ENCODE peak calls at places on chromosomes 6 and 20, in five cellular contexts. L is upper lobe of left lung, N is HepG2, B is K562, P is GM12878. E is an unnamed sample.

GRCh38 chr6:8441452-8441851 is 6.1 kb upstream of the SLC35B3 start:
- ATAC-seq in B (no peak), P (no peak), L (no peak), N (no peak), E (no peak)

GRCh38 chr20:52494244-52494643 is 302.7 kb upstream of the ZFP64 start:
- ATAC-seq in N (no peak), L (no peak), P (no peak), B (no peak), E (no peak)

GRCh38 chr6:147856687-147857086 is 348.2 kb downstream of the SAMD5 start:
- ATAC-seq in B (no peak), L (no peak), P (no peak), N (no peak), E (no peak)

GRCh38 chr6:170489836-170490235 is 63.3 kb downstream of the PSMB1 start:
- ATAC-seq in N (no peak), B (no peak), P (no peak), L (peak; percentile 17), E (no peak)

GRCh38 chr6:36913082-36913481 is 27.3 kb downstream of the C6orf89 start:
- ATAC-seq in L (no peak), B (no peak), P (peak; percentile 18), N (no peak), E (no peak)

GRCh38 chr6:166008441-166009369 is 158.9 kb downstream of the TBXT start:
- ATAC-seq in P (no peak), N (peak; percentile 29), B (no peak), L (no peak), E (peak; percentile 22)

GRCh38 chr6:159978291-159979135 is 9.6 kb downstream of the IGF2R start:
- ATAC-seq in N (peak; percentile 24), L (peak; percentile 5), B (peak; percentile 1), P (peak; percentile 54), E (no peak)

GRCh38 chr20:24867556-24867955 is 81.5 kb upstream of the CST7 start:
- ATAC-seq in L (no peak), N (no peak), P (no peak), B (no peak), E (no peak)

GRCh38 chr20:23078351-23078993 is 7.7 kb downstream of the CD93 start:
- ATAC-seq in N (no peak), P (no peak), B (no peak), L (no peak), E (no peak)

GRCh38 chr6:15504581-15505350 is 158.1 kb downstream of the DTNBP1 start:
- ATAC-seq in P (no peak), L (peak; percentile 66), N (peak; percentile 91), B (no peak), E (peak; percentile 80)

GRCh38 chr20:63978319-63979220 is 872 bp downstream of the SAMD10 start:
- ATAC-seq in L (peak; percentile 23), N (peak; percentile 49), P (peak; percentile 52), B (peak; percentile 65), E (peak; percentile 34)

GRCh38 chr6:51953246-51953645 is 134.2 kb downstream of the PKHD1 start:
- ATAC-seq in B (no peak), N (no peak), L (no peak), P (no peak), E (no peak)

GRCh38 chr20:58571341-58571941 is 56.2 kb upstream of the APCDD1L start:
- ATAC-seq in P (no peak), N (no peak), L (no peak), B (no peak), E (no peak)

GRCh38 chr6:28729501-28730402 is 194.0 kb downstream of the TRIM27 start:
- ATAC-seq in B (no peak), P (no peak), N (no peak), L (no peak), E (no peak)

GRCh38 chr6:97594834-97595233 is 311.8 kb upstream of the MMS22L start:
- ATAC-seq in N (no peak), P (no peak), B (no peak), L (no peak), E (no peak)

GRCh38 chr6:33905081-33905609 is 101.3 kb upstream of the MLN start:
- ATAC-seq in P (peak; percentile 32), N (no peak), L (no peak), B (peak; percentile 89), E (no peak)

GRCh38 chr6:149696904-149697303 is 21.0 kb downstream of the LATS1 start:
- ATAC-seq in P (no peak), N (no peak), B (no peak), L (no peak), E (no peak)

GRCh38 chr6:43972179-43972914 is 154.9 kb downstream of the MRPL14 start:
- ATAC-seq in B (peak; percentile 31), P (no peak), L (peak; percentile 41), N (no peak), E (peak; percentile 55)

GRCh38 chr6:170043881-170044790 is 246.7 kb downstream of the DLL1 start:
- ATAC-seq in B (no peak), L (no peak), P (no peak), N (no peak), E (no peak)

GRCh38 chr6:157548635-157549467 is 167.9 kb downstream of the ZDHHC14 start:
- ATAC-seq in L (peak; percentile 69), P (peak; percentile 67), B (no peak), N (no peak), E (peak; percentile 22)

GRCh38 chr20:43920797-43921196 is 6.1 kb downstream of the TOX2 start:
- ATAC-seq in P (no peak), L (no peak), N (no peak), B (no peak), E (no peak)
- H3K27me3 ChIP-seq in P (no peaks in the 10 kb centered on the region), L (peaks cover 9% of the 10 kb centered on the region), N (peaks cover 55% of the 10 kb centered on the region), B (peaks cover 18% of the 10 kb centered on the region), E (peaks cover 14% of the 10 kb centered on the region)

GRCh38 chr20:45861157-45862075 is 4.0 kb downstream of the ZSWIM3 start:
- ATAC-seq in P (no peak), B (no peak), L (no peak), N (no peak), E (no peak)

GRCh38 chr20:45857114-45857835 is at the start of the genes ACOT8 and ZSWIM3:
- ATAC-seq in P (peak; percentile 98), N (peak; percentile 98), L (peak; percentile 99), B (peak; percentile 97), E (peak; percentile 99)

GRCh38 chr20:45857836-45858250 is 429 bp downstream of the ZSWIM3 start:
- ATAC-seq in B (peak; percentile 73), P (peak; percentile 71), N (no peak), L (peak; percentile 3), E (peak; percentile 2)

GRCh38 chr20:45863543-45864470 is 6.4 kb downstream of the ZSWIM3 start:
- ATAC-seq in N (peak; percentile 98), L (no peak), P (no peak), B (peak; percentile 59), E (no peak)

DNA sequence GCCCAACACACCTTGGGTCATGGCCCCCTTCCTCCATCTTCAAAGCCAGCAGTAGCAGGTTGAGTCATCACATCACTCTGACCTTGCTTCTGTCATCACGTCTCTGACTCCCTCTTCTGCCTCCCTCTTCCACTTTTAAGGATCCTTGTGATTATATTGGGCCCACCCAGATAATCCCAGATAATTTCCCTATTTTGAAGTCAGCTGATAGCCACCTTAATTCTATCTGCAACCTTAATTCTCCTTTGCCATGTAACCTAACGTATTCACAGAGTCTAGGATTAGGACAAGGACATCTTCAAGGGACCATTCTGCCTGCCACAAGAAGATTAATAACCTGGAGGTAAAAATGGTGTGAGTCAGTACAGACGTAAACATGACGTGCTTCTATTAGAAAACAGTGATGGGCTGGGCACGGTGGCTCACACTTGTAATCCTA is 3.2 kb downstream of the ZSWIM3 start:
- ATAC-seq in B (no peak), N (no peak), P (no peak), L (no peak), E (no peak)
- TF ChIP-seq EP300 in B (no peak), N (no peak), P (no peak), L (no peak), E (no peak)

GRCh38 chr6:144582939-144583613 is 297.9 kb downstream of the UTRN start:
- ATAC-seq in P (peak; percentile 90), N (no peak), L (no peak), B (peak; percentile 78), E (peak; percentile 31)
- TF ChIP-seq POLR2AphosphoS5 in P (no peak), N (no peak), L (no peak), B (no peak), E (no peak)

GRCh38 chr20:49319204-49319809 is 41.5 kb upstream of the ZNFX1 start:
- ATAC-seq in P (no peak), B (peak; percentile 15), N (no peak), L (no peak), E (no peak)

GRCh38 chr20:49313271-49313670 is 35.4 kb upstream of the ZNFX1 start:
- ATAC-seq in P (no peak), B (no peak), N (peak; percentile 54), L (no peak), E (no peak)

GRCh38 chr20:49318430-49319203 is 40.8 kb upstream of the ZNFX1 start:
- ATAC-seq in L (no peak), P (no peak), N (peak; percentile 36), B (no peak), E (no peak)

GRCh38 chr20:49318091-49318429 is 40.2 kb upstream of the ZNFX1 start:
- ATAC-seq in B (no peak), N (peak; percentile 35), L (no peak), P (no peak), E (no peak)

DNA sequence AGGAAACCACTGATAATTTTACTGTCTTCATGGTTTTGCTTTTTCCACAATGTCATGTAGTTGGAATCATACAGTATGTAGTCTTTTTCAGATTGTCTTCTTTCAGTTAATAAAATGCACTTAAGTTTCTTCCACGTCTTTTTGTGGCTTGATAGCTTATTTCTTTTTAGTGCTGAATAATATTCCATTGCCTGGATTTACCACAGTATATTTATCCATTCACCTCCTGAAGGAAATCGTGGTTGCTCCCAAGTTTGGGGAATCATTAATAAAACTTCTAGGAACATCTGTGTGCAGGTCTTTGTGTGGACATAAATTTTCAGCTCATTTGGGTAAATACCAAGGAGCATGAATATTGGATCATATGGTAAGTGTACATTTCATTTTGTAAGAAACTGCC is 38.8 kb upstream of the ZNFX1 start:
- ATAC-seq in N (no peak), P (no peak), L (no peak), B (no peak), E (no peak)
- H3K27me3 ChIP-seq in N (peaks cover 60% of the 10 kb centered on the region), P (peaks cover 11% of the 10 kb centered on the region), L (peaks cover 20% of the 10 kb centered on the region), B (peaks cover 32% of the 10 kb centered on the region), E (peaks cover 46% of the 10 kb centered on the region)

DNA sequence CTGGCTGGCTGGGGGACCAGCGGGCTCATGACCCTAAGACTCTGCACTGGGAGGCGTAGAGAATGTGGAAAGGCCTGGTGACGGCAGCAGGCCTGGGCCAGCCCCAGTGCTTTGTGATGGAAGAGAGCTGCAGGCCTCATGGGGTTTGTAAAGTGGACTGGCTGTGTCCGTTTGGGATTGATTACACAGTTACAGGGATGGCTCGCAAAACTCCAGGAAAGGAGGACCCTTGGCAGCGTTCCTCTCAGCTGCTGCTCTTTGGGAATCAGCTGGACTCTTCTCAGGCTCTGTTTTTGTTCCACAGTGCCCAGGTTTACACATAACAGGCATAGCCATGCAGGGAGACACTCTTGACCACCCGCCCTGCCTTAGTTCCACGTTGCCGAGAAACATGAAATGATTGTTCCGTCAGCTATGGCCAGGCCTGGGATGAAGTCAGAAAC is 89.0 kb downstream of the SLX4IP start:
- ATAC-seq in B (no peak), N (no peak), P (no peak), L (peak; percentile 73), E (peak; percentile 96)
- TF ChIP-seq EP300 in B (no peak), N (no peak), P (no peak), L (no peak), E (no peak)

GRCh38 chr20:57444394-57445048 is 53.3 kb downstream of the RBM38 start:
- ATAC-seq in N (no peak), L (no peak), P (no peak), B (no peak), E (no peak)
- TF ChIP-seq POLR2AphosphoS5 in N (no peak), L (no peak), P (no peak), B (no peak), E (no peak)